ENCODE peak calls at places on chromosome 5, in seven cellular contexts. One of them, this sample, is unnamed.

GRCh38 chr5:155342956-155343355 is 329.4 kb downstream of the KIF4B start:
- DNase-seq in K562: no peak
- DNase-seq in HepG2: no peak
- DNase-seq in SK-N-SH: no peak
- DNase-seq in H1: no peak
- DNase-seq in HCT116: no peak
- DNase-seq in GM12878: no peak
- DNase-seq in this sample: no peak

GRCh38 chr5:160312139-160312959 is at the start of gene CCNJL:
- DNase-seq in HepG2: peak; percentile 52
- DNase-seq in GM12878: no peak
- DNase-seq in HCT116: no peak
- DNase-seq in K562: peak; percentile 70
- DNase-seq in SK-N-SH: peak; percentile 100
- DNase-seq in H1: no peak
- DNase-seq in this sample: peak; percentile 35

GRCh38 chr5:148998174-148998797 is 64.6 kb downstream of the SH3TC2 start:
- DNase-seq in HCT116: peak; percentile 63
- DNase-seq in SK-N-SH: peak; percentile 38
- DNase-seq in GM12878: no peak
- DNase-seq in H1: no peak
- DNase-seq in K562: peak; percentile 16
- DNase-seq in HepG2: peak; percentile 38
- DNase-seq in this sample: peak; percentile 32

GRCh38 chr5:134289509-134290113 is 63.7 kb upstream of the PPP2CA start:
- DNase-seq in K562: peak; percentile 57
- DNase-seq in HepG2: peak; percentile 84
- DNase-seq in GM12878: peak; percentile 24
- DNase-seq in H1: peak; percentile 46
- DNase-seq in HCT116: peak; percentile 83
- DNase-seq in SK-N-SH: peak; percentile 69
- DNase-seq in this sample: peak; percentile 75

GRCh38 chr5:151127926-151128325 is 29.7 kb downstream of the ANXA6 start:
- DNase-seq in HCT116: no peak
- DNase-seq in H1: no peak
- DNase-seq in HepG2: no peak
- DNase-seq in K562: no peak
- DNase-seq in GM12878: no peak
- DNase-seq in SK-N-SH: no peak
- DNase-seq in this sample: no peak

GRCh38 chr5:44536650-44537260 is 147.5 kb upstream of the FGF10 start:
- DNase-seq in H1: no peak
- DNase-seq in K562: peak; percentile 48
- DNase-seq in SK-N-SH: peak; percentile 35
- DNase-seq in GM12878: no peak
- DNase-seq in HCT116: peak; percentile 53
- DNase-seq in HepG2: peak; percentile 25
- DNase-seq in this sample: peak; percentile 22

GRCh38 chr5:132773114-132773513 is 3.9 kb downstream of the SEPTIN8 start:
- DNase-seq in K562: no peak
- DNase-seq in GM12878: no peak
- DNase-seq in HCT116: no peak
- DNase-seq in HepG2: no peak
- DNase-seq in H1: no peak
- DNase-seq in SK-N-SH: peak; percentile 15
- DNase-seq in this sample: no peak

GRCh38 chr5:113273949-113274348 is 160.8 kb downstream of the TSSK1B start:
- DNase-seq in HCT116: no peak
- DNase-seq in K562: no peak
- DNase-seq in H1: no peak
- DNase-seq in GM12878: no peak
- DNase-seq in HepG2: no peak
- DNase-seq in SK-N-SH: no peak
- DNase-seq in this sample: no peak

GRCh38 chr5:7488734-7489133 is 92.8 kb downstream of the ADCY2 start:
- DNase-seq in HCT116: no peak
- DNase-seq in H1: no peak
- DNase-seq in HepG2: no peak
- DNase-seq in GM12878: no peak
- DNase-seq in SK-N-SH: no peak
- DNase-seq in K562: no peak
- DNase-seq in this sample: no peak

GRCh38 chr5:180643191-180643851 is 6.1 kb downstream of the FLT4 start:
- DNase-seq in K562: no peak
- DNase-seq in GM12878: no peak
- DNase-seq in H1: no peak
- DNase-seq in HepG2: no peak
- DNase-seq in SK-N-SH: peak; percentile 45
- DNase-seq in HCT116: no peak
- DNase-seq in this sample: no peak

GRCh38 chr5:132799392-132799791 is 13.7 kb upstream of the SOWAHA start:
- DNase-seq in HCT116: no peak
- DNase-seq in GM12878: no peak
- DNase-seq in H1: no peak
- DNase-seq in SK-N-SH: no peak
- DNase-seq in K562: no peak
- DNase-seq in HepG2: no peak
- DNase-seq in this sample: no peak

GRCh38 chr5:175590471-175590881 is 67.4 kb upstream of the HRH2 start:
- DNase-seq in HepG2: no peak
- DNase-seq in HCT116: no peak
- DNase-seq in K562: no peak
- DNase-seq in GM12878: no peak
- DNase-seq in H1: no peak
- DNase-seq in SK-N-SH: no peak
- DNase-seq in this sample: no peak

GRCh38 chr5:80915716-80916115 is 44.4 kb upstream of the RASGRF2 start:
- DNase-seq in H1: no peak
- DNase-seq in HepG2: no peak
- DNase-seq in GM12878: no peak
- DNase-seq in K562: no peak
- DNase-seq in SK-N-SH: no peak
- DNase-seq in HCT116: no peak
- DNase-seq in this sample: no peak

GRCh38 chr5:42423285-42424152 is at the start of gene GHR:
- DNase-seq in K562: peak; percentile 35
- DNase-seq in HepG2: peak; percentile 72
- DNase-seq in H1: peak; percentile 67
- DNase-seq in GM12878: no peak
- DNase-seq in SK-N-SH: peak; percentile 78
- DNase-seq in HCT116: peak; percentile 6
- DNase-seq in this sample: peak; percentile 74

GRCh38 chr5:179300834-179301233 is 44.4 kb downstream of the ADAMTS2 start:
- DNase-seq in GM12878: no peak
- DNase-seq in SK-N-SH: no peak
- DNase-seq in K562: no peak
- DNase-seq in HepG2: no peak
- DNase-seq in HCT116: no peak
- DNase-seq in H1: no peak
- DNase-seq in this sample: no peak

GRCh38 chr5:54876-55569 is 36.9 kb upstream of the PLEKHG4B start:
- DNase-seq in SK-N-SH: no peak
- DNase-seq in HCT116: no peak
- DNase-seq in HepG2: no peak
- DNase-seq in K562: no peak
- DNase-seq in GM12878: no peak
- DNase-seq in H1: no peak
- DNase-seq in this sample: no peak
- H3K27me3 ChIP-seq in SK-N-SH: peaks cover 47% of the 10 kb centered on the region
- H3K27me3 ChIP-seq in HCT116: peaks cover 6% of the 10 kb centered on the region
- H3K27me3 ChIP-seq in HepG2: peaks cover 1% of the 10 kb centered on the region
- H3K27me3 ChIP-seq in K562: peaks cover 8% of the 10 kb centered on the region
- H3K27me3 ChIP-seq in GM12878: no peaks in the 10 kb centered on the region
- H3K27me3 ChIP-seq in H1: peaks cover 26% of the 10 kb centered on the region
- H3K27me3 ChIP-seq in this sample: peaks cover 20% of the 10 kb centered on the region

GRCh38 chr5:121671624-121672023 is 180.1 kb upstream of the FTMT start:
- DNase-seq in K562: no peak
- DNase-seq in GM12878: no peak
- DNase-seq in HepG2: no peak
- DNase-seq in H1: no peak
- DNase-seq in SK-N-SH: no peak
- DNase-seq in HCT116: no peak
- DNase-seq in this sample: no peak

GRCh38 chr5:121667292-121667691 is 184.4 kb upstream of the FTMT start:
- DNase-seq in H1: no peak
- DNase-seq in HepG2: no peak
- DNase-seq in GM12878: no peak
- DNase-seq in SK-N-SH: no peak
- DNase-seq in K562: no peak
- DNase-seq in HCT116: no peak
- DNase-seq in this sample: no peak

DNA sequence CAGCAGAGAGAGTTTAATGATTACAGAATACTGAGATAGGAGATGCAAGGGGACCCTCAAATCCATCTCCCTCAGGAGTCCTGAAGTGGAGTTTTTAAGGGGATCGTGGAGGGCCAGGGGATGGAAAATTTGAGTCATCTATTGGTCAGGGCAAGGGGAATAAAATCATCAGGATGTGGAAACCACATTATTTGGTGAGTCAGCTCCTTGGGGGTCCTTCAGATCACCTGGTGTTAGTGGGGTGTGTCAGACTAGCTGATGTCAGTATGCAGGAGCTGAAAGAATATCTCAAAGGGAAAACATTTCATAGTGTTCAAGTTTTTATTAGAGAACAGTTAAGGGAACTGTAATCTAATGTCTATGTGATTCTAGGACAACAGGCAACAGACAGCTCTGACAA is 183.0 kb upstream of the FTMT start:
- DNase-seq in H1: no peak
- DNase-seq in HepG2: no peak
- DNase-seq in GM12878: no peak
- DNase-seq in SK-N-SH: no peak
- DNase-seq in HCT116: peak; percentile 7
- DNase-seq in K562: no peak
- DNase-seq in this sample: no peak
- TF ChIP-seq YY1 in H1: no peak
- TF ChIP-seq YY1 in HepG2: no peak
- TF ChIP-seq YY1 in GM12878: no peak
- TF ChIP-seq YY1 in SK-N-SH: no peak
- TF ChIP-seq YY1 in HCT116: no peak
- TF ChIP-seq YY1 in K562: no peak
- TF ChIP-seq YY1 in this sample: no peak

DNA sequence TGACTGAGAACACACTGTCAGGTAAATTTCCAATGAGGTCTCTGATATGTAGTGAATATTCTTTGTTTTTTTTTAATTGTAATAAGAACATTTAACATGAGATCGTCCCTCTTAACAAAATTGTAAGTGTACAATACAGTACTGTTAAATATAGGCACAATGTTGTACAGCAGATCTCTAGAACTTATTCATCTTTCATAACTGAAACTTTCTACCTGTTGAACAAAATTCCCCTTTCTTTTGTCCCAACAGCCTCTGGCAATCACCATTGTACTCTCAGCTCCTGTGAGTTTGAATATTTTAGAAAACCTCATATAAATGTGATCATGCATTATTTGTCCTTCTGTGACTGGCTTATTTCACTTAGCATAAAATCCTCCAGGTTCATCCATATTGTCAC is 10.6 kb upstream of the PRLR start:
- DNase-seq in K562: no peak
- DNase-seq in SK-N-SH: no peak
- DNase-seq in H1: no peak
- DNase-seq in HCT116: no peak
- DNase-seq in HepG2: no peak
- DNase-seq in GM12878: no peak
- DNase-seq in this sample: no peak
- H3K27me3 ChIP-seq in K562: no peaks in the 10 kb centered on the region
- H3K27me3 ChIP-seq in SK-N-SH: no peaks in the 10 kb centered on the region
- H3K27me3 ChIP-seq in H1: no peaks in the 10 kb centered on the region
- H3K27me3 ChIP-seq in HCT116: peaks cover 6% of the 10 kb centered on the region
- H3K27me3 ChIP-seq in HepG2: no peaks in the 10 kb centered on the region
- H3K27me3 ChIP-seq in GM12878: no peaks in the 10 kb centered on the region
- H3K27me3 ChIP-seq in this sample: no peaks in the 10 kb centered on the region

GRCh38 chr5:127515693-127516440 is 1.6 kb upstream of the PRRC1 start:
- DNase-seq in SK-N-SH: no peak
- DNase-seq in GM12878: no peak
- DNase-seq in K562: no peak
- DNase-seq in H1: no peak
- DNase-seq in HepG2: peak; percentile 12
- DNase-seq in HCT116: no peak
- DNase-seq in this sample: no peak

GRCh38 chr5:127517480-127518318 is at the start of gene PRRC1:
- DNase-seq in HepG2: peak; percentile 64
- DNase-seq in H1: peak; percentile 21
- DNase-seq in HCT116: peak; percentile 59
- DNase-seq in K562: peak; percentile 91
- DNase-seq in GM12878: peak; percentile 23
- DNase-seq in SK-N-SH: peak; percentile 94
- DNase-seq in this sample: peak; percentile 65

GRCh38 chr5:127519527-127519926 is 2.1 kb downstream of the PRRC1 start:
- DNase-seq in HCT116: no peak
- DNase-seq in SK-N-SH: no peak
- DNase-seq in K562: no peak
- DNase-seq in GM12878: no peak
- DNase-seq in H1: no peak
- DNase-seq in HepG2: no peak
- DNase-seq in this sample: no peak

GRCh38 chr5:127517110-127517479 is 345 bp upstream of the PRRC1 start:
- DNase-seq in K562: no peak
- DNase-seq in H1: no peak
- DNase-seq in HCT116: no peak
- DNase-seq in HepG2: peak; percentile 57
- DNase-seq in SK-N-SH: no peak
- DNase-seq in GM12878: peak; percentile 2
- DNase-seq in this sample: no peak

DNA sequence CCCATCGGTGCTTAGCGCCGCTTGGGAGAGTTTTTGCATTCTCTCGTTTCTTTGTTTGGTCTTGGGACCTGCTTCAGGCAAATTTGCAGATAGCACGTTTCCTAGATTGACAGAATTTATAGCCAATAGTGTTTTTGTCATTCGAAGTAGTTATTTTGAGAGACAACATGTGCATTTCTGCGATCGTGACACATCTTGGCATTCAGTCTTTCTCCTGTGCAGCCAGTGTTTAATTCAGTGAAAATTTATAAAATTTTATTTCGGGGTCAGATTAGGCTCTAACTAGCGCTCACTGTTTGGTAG is 830 bp downstream of the PRRC1 start:
- DNase-seq in K562: no peak
- DNase-seq in GM12878: peak; percentile 23
- DNase-seq in H1: no peak
- DNase-seq in SK-N-SH: no peak
- DNase-seq in HCT116: no peak
- DNase-seq in HepG2: no peak
- DNase-seq in this sample: no peak
- TF ChIP-seq YY1 in K562: no peak
- TF ChIP-seq YY1 in GM12878: no peak
- TF ChIP-seq YY1 in H1: no peak
- TF ChIP-seq YY1 in SK-N-SH: no peak
- TF ChIP-seq YY1 in HCT116: no peak
- TF ChIP-seq YY1 in HepG2: no peak
- TF ChIP-seq YY1 in this sample: no peak